ENCODE peak calls at places on chromosomes 4 and X, in four cellular contexts. T, B, S and N are unnamed samples.

GRCh38 chrX:78548012-78548411 is 111.1 kb downstream of the RTL3 start:
- DNase-seq in T (no peak), B (no peak), S (no peak), N (no peak)

GRCh38 chr4:3402409-3403103 is 39.2 kb upstream of the HGFAC start:
- DNase-seq in T (no peak), B (no peak), S (no peak), N (no peak)

GRCh38 chr4:149077142-149077541 is 634.9 kb upstream of the NR3C2 start:
- DNase-seq in T (no peak), B (no peak), S (no peak), N (no peak)

GRCh38 chr4:71229477-71230257 is 109.2 kb upstream of the SLC4A4 start:
- DNase-seq in T (peak), B (no peak), S (no peak), N (no peak)

GRCh38 chr4:94931626-94932025 is 173.9 kb downstream of the BMPR1B start:
- DNase-seq in T (no peak), B (no peak), S (no peak), N (no peak)

GRCh38 chrX:42837747-42838146 is 59.8 kb upstream of the PPP1R2C start:
- DNase-seq in T (no peak), B (no peak), S (no peak), N (no peak)

GRCh38 chr4:184392748-184393334 is 81.5 kb downstream of the IRF2 start:
- DNase-seq in T (no peak), B (no peak), S (no peak), N (no peak)

GRCh38 chrX:101552714-101553113 is 2.4 kb downstream of the ARMCX1 start:
- DNase-seq in T (no peak), B (no peak), S (no peak), N (no peak)

GRCh38 chr4:47913858-47914218 is 545 bp downstream of the NFXL1 start:
- DNase-seq in T (peak), B (peak), S (peak), N (no peak)

GRCh38 chr4:100906973-100907372 is 389.2 kb upstream of the EMCN start:
- DNase-seq in T (no peak), B (no peak), S (no peak), N (no peak)

GRCh38 chr4:186765673-186766546 is 42.3 kb upstream of the FAT1 start:
- DNase-seq in T (no peak), B (no peak), S (no peak), N (no peak)

GRCh38 chrX:67781132-67781531 is 237.3 kb downstream of the AR start:
- DNase-seq in T (no peak), B (no peak), S (no peak), N (no peak)

GRCh38 chrX:15269618-15270521 is at the start of gene ASB9:
- DNase-seq in T (no peak), B (no peak), S (peak), N (no peak)

GRCh38 chr4:73573794-73574528 is 46.3 kb downstream of the RASSF6 start:
- DNase-seq in T (peak), B (no peak), S (peak), N (peak)

GRCh38 chr4:124635331-124635730 is 77.2 kb downstream of the ANKRD50 start:
- DNase-seq in T (no peak), B (no peak), S (no peak), N (no peak)

GRCh38 chr4:113272523-113272922 is 223.1 kb downstream of the ANK2 start:
- DNase-seq in T (no peak), B (no peak), S (no peak), N (no peak)

GRCh38 chr4:151865327-151865726 is 104.5 kb upstream of the GATB start:
- DNase-seq in T (peak), B (no peak), S (no peak), N (peak)

GRCh38 chrX:110316351-110317078 is 1.4 kb downstream of the AMMECR1 start:
- DNase-seq in T (peak), B (no peak), S (no peak), N (no peak)

GRCh38 chr4:93671093-93671492 is 157.5 kb upstream of the ATOH1 start:
- DNase-seq in T (no peak), B (no peak), S (no peak), N (no peak)

GRCh38 chrX:63506320-63506719 is 155.2 kb upstream of the SPIN4 start:
- DNase-seq in T (peak), B (no peak), S (no peak), N (no peak)

GRCh38 chr4:165779950-165780670 is 92.9 kb upstream of the TLL1 start:
- DNase-seq in T (no peak), B (no peak), S (no peak), N (no peak)

GRCh38 chr4:76251448-76252270 is at the start of gene FAM47E:
- DNase-seq in T (no peak), B (peak), S (peak), N (peak)

GRCh38 chrX:78769933-78770332 is 22.4 kb downstream of the LPAR4 start:
- DNase-seq in T (no peak), B (no peak), S (no peak), N (no peak)

GRCh38 chr4:20288047-20288650 is 36.4 kb downstream of the SLIT2 start:
- DNase-seq in T (no peak), B (no peak), S (no peak), N (no peak)

GRCh38 chr4:6926681-6927478 is 17.3 kb downstream of the TBC1D14 start:
- DNase-seq in T (no peak), B (peak), S (peak), N (no peak)

GRCh38 chr4:84482564-84483563 is 16.2 kb downstream of the NKX6-1 start:
- DNase-seq in T (no peak), B (no peak), S (no peak), N (no peak)

GRCh38 chrX:112642349-112642748 is 37.4 kb downstream of the LHFPL1 start:
- DNase-seq in T (peak), B (peak), S (peak), N (peak)

GRCh38 chr4:121217385-121217784 is 53.3 kb upstream of the TNIP3 start:
- DNase-seq in T (no peak), B (no peak), S (no peak), N (no peak)

GRCh38 chrX:110944793-110945466 is 149.3 kb upstream of the CHRDL1 start:
- DNase-seq in T (no peak), B (no peak), S (no peak), N (no peak)

GRCh38 chrX:9859711-9860555 is 73.7 kb downstream of the SHROOM2 start:
- DNase-seq in T (no peak), B (no peak), S (no peak), N (no peak)

GRCh38 chr4:4575284-4576211 is 33.7 kb upstream of the STX18 start:
- DNase-seq in T (no peak), B (peak), S (peak), N (no peak)